ENCODE peak calls at places on chromosomes 12 and 14, in five cellular contexts. One of them, this sample, is unnamed.

GRCh38 chr14:98249057-98249456 is 1022.9 kb downstream of the BCL11B start:
- DNase-seq in astrocyte of the spinal cord: no peak
- DNase-seq in cardiac fibroblast: no peak
- DNase-seq in IMR-90: no peak
- DNase-seq in CD8-positive, alpha-beta T cell: no peak
- DNase-seq in this sample: no peak

GRCh38 chr12:104454997-104455396 is 1.8 kb upstream of the CHST11 start:
- DNase-seq in astrocyte of the spinal cord: peak
- DNase-seq in cardiac fibroblast: peak
- DNase-seq in CD8-positive, alpha-beta T cell: no peak
- DNase-seq in IMR-90: peak
- DNase-seq in this sample: peak

GRCh38 chr12:39230086-39230485 is 212.8 kb downstream of the KIF21A start:
- DNase-seq in CD8-positive, alpha-beta T cell: no peak
- DNase-seq in IMR-90: no peak
- DNase-seq in cardiac fibroblast: peak
- DNase-seq in astrocyte of the spinal cord: peak
- DNase-seq in this sample: no peak

GRCh38 chr12:131133994-131134393 is 180.3 kb downstream of the ADGRD1 start:
- DNase-seq in IMR-90: no peak
- DNase-seq in CD8-positive, alpha-beta T cell: no peak
- DNase-seq in cardiac fibroblast: no peak
- DNase-seq in astrocyte of the spinal cord: no peak
- DNase-seq in this sample: no peak

GRCh38 chr14:58238252-58239247 is 6.1 kb upstream of the PSMA3 start:
- DNase-seq in IMR-90: no peak
- DNase-seq in CD8-positive, alpha-beta T cell: no peak
- DNase-seq in astrocyte of the spinal cord: no peak
- DNase-seq in cardiac fibroblast: peak
- DNase-seq in this sample: no peak

GRCh38 chr14:59055439-59056045 is 132.9 kb upstream of the DAAM1 start:
- DNase-seq in cardiac fibroblast: peak
- DNase-seq in astrocyte of the spinal cord: peak
- DNase-seq in IMR-90: peak
- DNase-seq in CD8-positive, alpha-beta T cell: no peak
- DNase-seq in this sample: peak

GRCh38 chr14:71414631-71415403 is 507.6 kb downstream of the PCNX1 start:
- DNase-seq in cardiac fibroblast: no peak
- DNase-seq in IMR-90: peak
- DNase-seq in CD8-positive, alpha-beta T cell: no peak
- DNase-seq in astrocyte of the spinal cord: peak
- DNase-seq in this sample: no peak

GRCh38 chr14:29486132-29486531 is 441.5 kb downstream of the PRKD1 start:
- DNase-seq in CD8-positive, alpha-beta T cell: no peak
- DNase-seq in IMR-90: no peak
- DNase-seq in astrocyte of the spinal cord: no peak
- DNase-seq in cardiac fibroblast: no peak
- DNase-seq in this sample: peak

GRCh38 chr14:89810101-89810500 is 144.4 kb downstream of the EFCAB11 start:
- DNase-seq in IMR-90: no peak
- DNase-seq in astrocyte of the spinal cord: no peak
- DNase-seq in cardiac fibroblast: no peak
- DNase-seq in CD8-positive, alpha-beta T cell: no peak
- DNase-seq in this sample: peak

GRCh38 chr14:68361231-68361630 is 431.6 kb downstream of the ZFP36L1 start:
- DNase-seq in IMR-90: peak
- DNase-seq in astrocyte of the spinal cord: peak
- DNase-seq in CD8-positive, alpha-beta T cell: no peak
- DNase-seq in cardiac fibroblast: peak
- DNase-seq in this sample: peak

GRCh38 chr14:96205059-96205993 is 687 bp downstream of the BDKRB2 start:
- DNase-seq in cardiac fibroblast: no peak
- DNase-seq in astrocyte of the spinal cord: no peak
- DNase-seq in CD8-positive, alpha-beta T cell: no peak
- DNase-seq in IMR-90: no peak
- DNase-seq in this sample: no peak

GRCh38 chr12:45730116-45730841 is 773 bp downstream of the ARID2 start:
- DNase-seq in CD8-positive, alpha-beta T cell: peak
- DNase-seq in cardiac fibroblast: peak
- DNase-seq in IMR-90: peak
- DNase-seq in astrocyte of the spinal cord: peak
- DNase-seq in this sample: peak

GRCh38 chr14:89598548-89599186 is 181.6 kb upstream of the FOXN3 start:
- DNase-seq in cardiac fibroblast: peak
- DNase-seq in astrocyte of the spinal cord: peak
- DNase-seq in IMR-90: peak
- DNase-seq in CD8-positive, alpha-beta T cell: no peak
- DNase-seq in this sample: peak

GRCh38 chr14:63951429-63951828 is 98.6 kb downstream of the SYNE2 start:
- DNase-seq in cardiac fibroblast: no peak
- DNase-seq in IMR-90: no peak
- DNase-seq in CD8-positive, alpha-beta T cell: no peak
- DNase-seq in astrocyte of the spinal cord: no peak
- DNase-seq in this sample: no peak

DNA sequence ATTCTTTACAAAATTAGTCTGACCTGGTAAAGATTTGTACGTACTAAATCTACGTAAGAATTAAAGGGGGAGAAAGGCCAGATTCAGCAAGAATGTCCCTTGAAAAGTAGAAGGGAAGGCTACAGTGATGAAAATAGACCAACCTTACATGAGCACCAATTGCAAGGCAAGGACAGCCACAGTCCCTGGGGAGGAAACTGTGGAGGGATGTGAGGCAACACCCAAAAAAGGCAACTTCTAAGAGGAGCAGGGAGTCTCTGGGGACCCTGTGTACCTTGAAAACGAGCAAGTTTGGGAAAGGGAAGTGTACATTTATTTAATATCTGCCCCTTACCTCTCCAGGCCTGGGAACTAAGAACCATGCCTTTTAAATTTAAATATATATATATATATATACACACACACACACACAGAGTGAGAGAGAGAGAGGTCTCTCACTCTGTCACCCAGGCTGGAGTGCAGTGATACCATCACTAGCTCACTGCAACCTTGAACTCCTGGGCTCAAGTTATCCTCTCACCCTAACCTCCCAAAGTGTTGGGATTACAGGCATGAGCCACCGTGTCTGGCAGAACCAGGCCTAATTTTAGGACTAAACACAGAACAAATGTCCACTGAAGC is 56.4 kb downstream of the TMCC3 start:
- DNase-seq in IMR-90: no peak
- DNase-seq in astrocyte of the spinal cord: no peak
- DNase-seq in CD8-positive, alpha-beta T cell: no peak
- DNase-seq in cardiac fibroblast: no peak
- DNase-seq in this sample: no peak
- H3K4me3 ChIP-seq in IMR-90: no peak
- H3K4me3 ChIP-seq in astrocyte of the spinal cord: no peak
- H3K4me3 ChIP-seq in CD8-positive, alpha-beta T cell: no peak
- H3K4me3 ChIP-seq in cardiac fibroblast: no peak
- H3K4me3 ChIP-seq in this sample: no peak

GRCh38 chr14:73136085-73136386 is 271 bp upstream of the PSEN1 start:
- DNase-seq in cardiac fibroblast: no peak
- DNase-seq in CD8-positive, alpha-beta T cell: no peak
- DNase-seq in astrocyte of the spinal cord: no peak
- DNase-seq in IMR-90: no peak
- DNase-seq in this sample: no peak
- H3K4me3 ChIP-seq in cardiac fibroblast: peak
- H3K4me3 ChIP-seq in CD8-positive, alpha-beta T cell: peak
- H3K4me3 ChIP-seq in astrocyte of the spinal cord: peak
- H3K4me3 ChIP-seq in IMR-90: peak
- H3K4me3 ChIP-seq in this sample: peak

GRCh38 chr12:6825398-6826124 is 2.6 kb upstream of the P3H3 start:
- DNase-seq in astrocyte of the spinal cord: peak
- DNase-seq in IMR-90: peak
- DNase-seq in CD8-positive, alpha-beta T cell: peak
- DNase-seq in cardiac fibroblast: peak
- DNase-seq in this sample: peak
- H3K4me3 ChIP-seq in astrocyte of the spinal cord: peak
- H3K4me3 ChIP-seq in IMR-90: peak
- H3K4me3 ChIP-seq in CD8-positive, alpha-beta T cell: no peak
- H3K4me3 ChIP-seq in cardiac fibroblast: peak
- H3K4me3 ChIP-seq in this sample: peak

DNA sequence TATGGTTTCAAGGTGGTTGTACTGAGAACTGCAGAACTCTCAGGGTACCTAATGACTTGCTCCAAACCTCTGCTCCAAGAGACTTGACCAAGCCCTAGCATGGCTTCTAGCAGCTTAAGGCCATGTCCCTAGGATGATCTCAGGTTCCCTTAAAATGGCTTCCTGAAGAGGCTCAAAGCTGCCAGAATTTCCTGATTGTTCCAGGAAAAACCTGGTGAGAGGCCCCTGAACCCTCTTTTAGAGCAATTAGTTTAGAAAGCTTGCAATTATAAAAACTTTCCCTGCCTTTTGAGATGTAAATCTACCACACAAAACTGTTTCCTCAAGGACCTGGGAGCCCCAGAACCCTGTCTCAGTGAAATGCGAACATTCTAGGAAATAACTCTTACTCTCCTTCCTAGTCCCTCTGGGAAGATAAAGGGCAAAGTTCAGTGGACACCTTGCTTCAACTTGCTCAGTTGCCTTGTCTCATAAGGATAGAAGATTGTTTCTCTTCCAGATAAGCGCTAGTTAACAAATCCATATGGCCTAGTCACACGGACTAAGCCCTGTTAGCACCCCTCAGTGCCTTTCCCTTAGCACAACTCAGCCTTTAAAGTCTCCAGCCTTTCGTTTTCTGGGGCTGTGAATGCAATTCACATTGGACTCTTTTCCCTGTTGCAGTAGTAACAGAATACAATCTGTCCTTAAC is 2.5 kb downstream of the CMAS start:
- DNase-seq in CD8-positive, alpha-beta T cell: no peak
- DNase-seq in IMR-90: no peak
- DNase-seq in astrocyte of the spinal cord: no peak
- DNase-seq in cardiac fibroblast: no peak
- DNase-seq in this sample: no peak
- H3K4me3 ChIP-seq in CD8-positive, alpha-beta T cell: no peak
- H3K4me3 ChIP-seq in IMR-90: no peak
- H3K4me3 ChIP-seq in astrocyte of the spinal cord: no peak
- H3K4me3 ChIP-seq in cardiac fibroblast: no peak
- H3K4me3 ChIP-seq in this sample: no peak

GRCh38 chr14:69695664-69696527 is 71.0 kb upstream of the SRSF5 start:
- DNase-seq in astrocyte of the spinal cord: peak
- DNase-seq in IMR-90: peak
- DNase-seq in cardiac fibroblast: peak
- DNase-seq in CD8-positive, alpha-beta T cell: no peak
- DNase-seq in this sample: peak

GRCh38 chr14:69693145-69693544 is 73.8 kb upstream of the SRSF5 start:
- DNase-seq in CD8-positive, alpha-beta T cell: no peak
- DNase-seq in astrocyte of the spinal cord: no peak
- DNase-seq in IMR-90: no peak
- DNase-seq in cardiac fibroblast: peak
- DNase-seq in this sample: peak

GRCh38 chr14:69696633-69697557 is 70.0 kb upstream of the SRSF5 start:
- DNase-seq in astrocyte of the spinal cord: no peak
- DNase-seq in CD8-positive, alpha-beta T cell: no peak
- DNase-seq in IMR-90: no peak
- DNase-seq in cardiac fibroblast: peak
- DNase-seq in this sample: no peak

GRCh38 chr14:69693823-69694729 is 72.9 kb upstream of the SRSF5 start:
- DNase-seq in cardiac fibroblast: no peak
- DNase-seq in astrocyte of the spinal cord: no peak
- DNase-seq in IMR-90: no peak
- DNase-seq in CD8-positive, alpha-beta T cell: no peak
- DNase-seq in this sample: no peak

DNA sequence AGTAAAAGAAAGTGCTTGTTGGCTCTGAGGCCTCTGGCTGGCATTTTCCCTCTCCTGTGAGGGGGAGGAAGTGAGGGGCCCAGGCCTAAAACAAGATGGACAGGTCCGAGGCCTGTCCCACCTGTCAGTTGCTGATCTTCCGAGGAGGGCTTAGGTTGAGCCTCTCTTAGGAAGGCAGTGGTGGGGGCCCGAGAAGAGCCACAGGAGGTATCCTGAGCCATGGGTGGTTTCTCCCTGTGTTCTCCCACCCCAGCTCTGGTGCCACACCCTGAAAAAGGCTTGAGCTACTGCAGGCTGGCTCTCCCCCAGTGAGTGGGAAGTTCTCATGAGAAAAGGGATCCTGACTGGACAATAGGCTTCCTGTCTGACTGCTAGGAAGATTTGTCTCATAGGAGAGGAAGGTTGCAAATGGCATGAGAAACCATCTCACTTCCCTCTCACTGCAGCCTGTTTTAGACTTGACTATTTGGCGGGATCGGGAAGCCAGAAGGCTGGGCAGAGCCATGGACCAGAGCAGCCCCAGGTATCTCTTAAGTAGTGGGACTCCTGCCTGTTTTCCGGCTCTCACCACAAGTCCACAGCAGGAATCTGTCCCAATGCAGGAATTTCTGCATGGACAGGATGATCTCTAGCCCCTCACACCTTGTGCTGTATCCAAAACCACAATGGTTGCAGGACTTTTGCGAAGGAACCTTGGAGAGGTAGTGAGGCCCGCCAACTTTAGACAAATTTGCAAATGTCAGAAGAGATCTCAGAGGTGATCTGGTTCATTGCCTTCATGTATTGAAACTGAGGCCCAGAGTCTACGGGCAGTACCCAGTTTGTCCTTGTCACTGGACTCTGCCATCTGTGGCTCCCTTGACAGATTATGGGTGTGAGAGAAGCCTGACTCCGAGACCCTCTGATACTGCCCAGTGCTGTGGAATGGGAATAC is 71.9 kb upstream of the SRSF5 start:
- DNase-seq in IMR-90: peak
- DNase-seq in cardiac fibroblast: peak
- DNase-seq in CD8-positive, alpha-beta T cell: no peak
- DNase-seq in astrocyte of the spinal cord: no peak
- DNase-seq in this sample: peak
- H3K4me3 ChIP-seq in IMR-90: no peak
- H3K4me3 ChIP-seq in cardiac fibroblast: no peak
- H3K4me3 ChIP-seq in CD8-positive, alpha-beta T cell: no peak
- H3K4me3 ChIP-seq in astrocyte of the spinal cord: no peak
- H3K4me3 ChIP-seq in this sample: no peak

GRCh38 chr14:50860478-50861086 is 11.3 kb upstream of the ABHD12B start:
- DNase-seq in cardiac fibroblast: peak
- DNase-seq in astrocyte of the spinal cord: peak
- DNase-seq in CD8-positive, alpha-beta T cell: peak
- DNase-seq in IMR-90: peak
- DNase-seq in this sample: peak
- H3K4me3 ChIP-seq in cardiac fibroblast: peak
- H3K4me3 ChIP-seq in astrocyte of the spinal cord: peak
- H3K4me3 ChIP-seq in CD8-positive, alpha-beta T cell: peak
- H3K4me3 ChIP-seq in IMR-90: no peak
- H3K4me3 ChIP-seq in this sample: peak

DNA sequence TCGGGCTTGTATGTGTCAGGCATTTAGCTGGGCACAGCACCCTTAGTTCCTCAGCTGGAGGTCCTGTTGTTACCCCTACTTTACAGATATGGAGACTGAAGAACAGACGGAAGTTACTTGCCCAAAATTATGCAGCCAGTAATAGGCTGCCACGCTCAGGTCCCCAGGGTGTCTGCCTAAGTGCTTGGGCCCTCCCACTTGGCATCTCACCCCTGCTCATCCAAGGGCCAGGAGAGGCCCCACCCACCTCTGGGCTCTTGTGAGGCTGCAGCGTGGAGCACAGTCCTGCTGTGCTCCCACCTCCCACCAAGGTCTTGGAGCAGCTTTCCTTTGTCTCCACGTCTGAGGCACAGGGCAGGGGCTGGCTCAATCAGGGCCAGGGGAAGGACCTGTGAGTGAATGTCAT is 64.6 kb downstream of the BEGAIN start:
- DNase-seq in cardiac fibroblast: peak
- DNase-seq in IMR-90: no peak
- DNase-seq in CD8-positive, alpha-beta T cell: no peak
- DNase-seq in astrocyte of the spinal cord: no peak
- DNase-seq in this sample: no peak
- H3K4me3 ChIP-seq in cardiac fibroblast: no peak
- H3K4me3 ChIP-seq in IMR-90: no peak
- H3K4me3 ChIP-seq in CD8-positive, alpha-beta T cell: no peak
- H3K4me3 ChIP-seq in astrocyte of the spinal cord: no peak
- H3K4me3 ChIP-seq in this sample: no peak